ENCODE peak calls at places on chromosomes 11 and 22, in eight cellular contexts. One of them, this sample, is unnamed.

GRCh38 chr22:20793386-20794131 is 19.6 kb downstream of the SERPIND1 start:
- DNase-seq in cardiac muscle cell: no peak
- DNase-seq in SIG-M5: no peak
- DNase-seq in HT1080: no peak
- DNase-seq in CD8-positive, alpha-beta memory T cell: no peak
- DNase-seq in frontal cortex: no peak
- DNase-seq in B cell: no peak
- DNase-seq in fibroblast of the conjunctiva: no peak
- DNase-seq in this sample: no peak

GRCh38 chr11:43579171-43579918 is 101.2 kb upstream of the HSD17B12 start:
- DNase-seq in CD8-positive, alpha-beta memory T cell: no peak
- DNase-seq in frontal cortex: no peak
- DNase-seq in HT1080: peak; percentile 55
- DNase-seq in SIG-M5: no peak
- DNase-seq in cardiac muscle cell: peak; percentile 41
- DNase-seq in B cell: peak; percentile 68
- DNase-seq in fibroblast of the conjunctiva: no peak
- DNase-seq in this sample: peak; percentile 51

GRCh38 chr11:29324328-29324727 is 692.5 kb downstream of the KCNA4 start:
- DNase-seq in HT1080: no peak
- DNase-seq in fibroblast of the conjunctiva: peak; percentile 58
- DNase-seq in B cell: no peak
- DNase-seq in SIG-M5: no peak
- DNase-seq in CD8-positive, alpha-beta memory T cell: no peak
- DNase-seq in cardiac muscle cell: peak; percentile 33
- DNase-seq in frontal cortex: no peak
- DNase-seq in this sample: no peak

GRCh38 chr11:1352696-1353382 is 36.9 kb upstream of the BRSK2 start:
- DNase-seq in CD8-positive, alpha-beta memory T cell: no peak
- DNase-seq in fibroblast of the conjunctiva: no peak
- DNase-seq in SIG-M5: no peak
- DNase-seq in frontal cortex: no peak
- DNase-seq in B cell: peak; percentile 27
- DNase-seq in cardiac muscle cell: no peak
- DNase-seq in HT1080: peak; percentile 18
- DNase-seq in this sample: no peak

GRCh38 chr11:65662247-65662801 is 392 bp downstream of the RELA start:
- DNase-seq in B cell: no peak
- DNase-seq in cardiac muscle cell: peak; percentile 23
- DNase-seq in SIG-M5: no peak
- DNase-seq in CD8-positive, alpha-beta memory T cell: no peak
- DNase-seq in frontal cortex: no peak
- DNase-seq in HT1080: no peak
- DNase-seq in fibroblast of the conjunctiva: no peak
- DNase-seq in this sample: no peak

GRCh38 chr11:45606514-45607024 is 58.9 kb downstream of the CHST1 start:
- DNase-seq in SIG-M5: no peak
- DNase-seq in HT1080: no peak
- DNase-seq in B cell: no peak
- DNase-seq in CD8-positive, alpha-beta memory T cell: no peak
- DNase-seq in cardiac muscle cell: no peak
- DNase-seq in fibroblast of the conjunctiva: no peak
- DNase-seq in frontal cortex: no peak
- DNase-seq in this sample: peak; percentile 12

GRCh38 chr11:35041070-35041554 is 97.9 kb upstream of the CD44 start:
- DNase-seq in B cell: no peak
- DNase-seq in frontal cortex: no peak
- DNase-seq in cardiac muscle cell: no peak
- DNase-seq in CD8-positive, alpha-beta memory T cell: no peak
- DNase-seq in SIG-M5: peak; percentile 4
- DNase-seq in HT1080: no peak
- DNase-seq in fibroblast of the conjunctiva: no peak
- DNase-seq in this sample: no peak

GRCh38 chr22:20009018-20009482 is 7.6 kb downstream of the ARVCF start:
- DNase-seq in frontal cortex: no peak
- DNase-seq in cardiac muscle cell: no peak
- DNase-seq in B cell: no peak
- DNase-seq in SIG-M5: no peak
- DNase-seq in fibroblast of the conjunctiva: no peak
- DNase-seq in HT1080: no peak
- DNase-seq in CD8-positive, alpha-beta memory T cell: no peak
- DNase-seq in this sample: no peak

GRCh38 chr22:22520020-22520656 is at the start of gene ZNF280A:
- DNase-seq in frontal cortex: no peak
- DNase-seq in CD8-positive, alpha-beta memory T cell: no peak
- DNase-seq in HT1080: peak; percentile 87
- DNase-seq in fibroblast of the conjunctiva: no peak
- DNase-seq in B cell: no peak
- DNase-seq in cardiac muscle cell: peak; percentile 48
- DNase-seq in SIG-M5: no peak
- DNase-seq in this sample: peak; percentile 99

GRCh38 chr22:45511847-45512261 is 9.2 kb downstream of the FBLN1 start:
- DNase-seq in fibroblast of the conjunctiva: peak; percentile 92
- DNase-seq in cardiac muscle cell: peak; percentile 93
- DNase-seq in SIG-M5: no peak
- DNase-seq in HT1080: no peak
- DNase-seq in B cell: no peak
- DNase-seq in CD8-positive, alpha-beta memory T cell: no peak
- DNase-seq in frontal cortex: no peak
- DNase-seq in this sample: no peak

GRCh38 chr22:47623056-47623739 is 860.7 kb downstream of the TBC1D22A start:
- DNase-seq in cardiac muscle cell: no peak
- DNase-seq in SIG-M5: no peak
- DNase-seq in HT1080: no peak
- DNase-seq in fibroblast of the conjunctiva: no peak
- DNase-seq in CD8-positive, alpha-beta memory T cell: no peak
- DNase-seq in B cell: no peak
- DNase-seq in frontal cortex: no peak
- DNase-seq in this sample: no peak

GRCh38 chr11:2581151-2581930 is 118.5 kb downstream of the KCNQ1OT1 start:
- DNase-seq in fibroblast of the conjunctiva: no peak
- DNase-seq in HT1080: no peak
- DNase-seq in frontal cortex: no peak
- DNase-seq in SIG-M5: no peak
- DNase-seq in B cell: no peak
- DNase-seq in CD8-positive, alpha-beta memory T cell: no peak
- DNase-seq in cardiac muscle cell: no peak
- DNase-seq in this sample: no peak

GRCh38 chr11:130211144-130211543 is 51.6 kb downstream of the ST14 start:
- DNase-seq in frontal cortex: peak; percentile 11
- DNase-seq in cardiac muscle cell: no peak
- DNase-seq in CD8-positive, alpha-beta memory T cell: no peak
- DNase-seq in B cell: peak; percentile 8
- DNase-seq in fibroblast of the conjunctiva: no peak
- DNase-seq in HT1080: no peak
- DNase-seq in SIG-M5: no peak
- DNase-seq in this sample: no peak

This sample was measured in K562.